ENCODE peak calls at places on chromosome 11, in four cellular contexts. One of them, this sample, is unnamed.

GRCh38 chr11:68934666-68935065 is 31.0 kb downstream of the IGHMBP2 start:
- DNase-seq in GM13976: no peak
- DNase-seq in germinal center: no peak
- DNase-seq in stimulated activated naive CD4-positive, alpha-beta T cell: no peak
- DNase-seq in this sample: no peak

GRCh38 chr11:13384837-13385417 is 78.1 kb downstream of the BTBD10 start:
- DNase-seq in stimulated activated naive CD4-positive, alpha-beta T cell: peak
- DNase-seq in GM13976: peak
- DNase-seq in germinal center: peak
- DNase-seq in this sample: no peak

GRCh38 chr11:125201525-125202121 is 37.1 kb downstream of the PKNOX2 start:
- DNase-seq in germinal center: no peak
- DNase-seq in GM13976: no peak
- DNase-seq in stimulated activated naive CD4-positive, alpha-beta T cell: no peak
- DNase-seq in this sample: no peak

GRCh38 chr11:113613619-113614018 is 92.5 kb downstream of the TMPRSS5 start:
- DNase-seq in stimulated activated naive CD4-positive, alpha-beta T cell: no peak
- DNase-seq in germinal center: no peak
- DNase-seq in GM13976: no peak
- DNase-seq in this sample: no peak

GRCh38 chr11:101269990-101270660 is 140.5 kb upstream of the PGR start:
- DNase-seq in germinal center: no peak
- DNase-seq in stimulated activated naive CD4-positive, alpha-beta T cell: no peak
- DNase-seq in GM13976: no peak
- DNase-seq in this sample: no peak

GRCh38 chr11:1262172-1263006 is 39.5 kb downstream of the MUC5B start:
- DNase-seq in stimulated activated naive CD4-positive, alpha-beta T cell: peak
- DNase-seq in GM13976: peak
- DNase-seq in germinal center: peak
- DNase-seq in this sample: peak

GRCh38 chr11:95135155-95135554 is 45.5 kb downstream of the ENDOD1 start:
- DNase-seq in stimulated activated naive CD4-positive, alpha-beta T cell: no peak
- DNase-seq in germinal center: no peak
- DNase-seq in GM13976: no peak
- DNase-seq in this sample: no peak

GRCh38 chr11:111531687-111532364 is 8.7 kb upstream of the LAYN start:
- DNase-seq in germinal center: no peak
- DNase-seq in GM13976: peak
- DNase-seq in stimulated activated naive CD4-positive, alpha-beta T cell: no peak
- DNase-seq in this sample: no peak

GRCh38 chr11:2915473-2915872 is 13.7 kb downstream of the PHLDA2 start:
- DNase-seq in germinal center: no peak
- DNase-seq in stimulated activated naive CD4-positive, alpha-beta T cell: no peak
- DNase-seq in GM13976: no peak
- DNase-seq in this sample: no peak

GRCh38 chr11:5004429-5005274 is 10.0 kb downstream of the OR51L1 start:
- DNase-seq in germinal center: no peak
- DNase-seq in stimulated activated naive CD4-positive, alpha-beta T cell: no peak
- DNase-seq in GM13976: peak
- DNase-seq in this sample: no peak

GRCh38 chr11:133945087-133945974 is 11.4 kb downstream of the IGSF9B start:
- DNase-seq in GM13976: no peak
- DNase-seq in stimulated activated naive CD4-positive, alpha-beta T cell: peak
- DNase-seq in germinal center: no peak
- DNase-seq in this sample: no peak

GRCh38 chr11:92340839-92341238 is 116.2 kb downstream of the FAT3 start:
- DNase-seq in germinal center: no peak
- DNase-seq in stimulated activated naive CD4-positive, alpha-beta T cell: no peak
- DNase-seq in GM13976: no peak
- DNase-seq in this sample: no peak

GRCh38 chr11:62665630-62666258 is 632 bp downstream of the CSKMT start:
- DNase-seq in GM13976: peak
- DNase-seq in stimulated activated naive CD4-positive, alpha-beta T cell: peak
- DNase-seq in germinal center: peak
- DNase-seq in this sample: no peak

GRCh38 chr11:61023086-61024035 is 51.9 kb downstream of the CD6 start:
- DNase-seq in germinal center: no peak
- DNase-seq in stimulated activated naive CD4-positive, alpha-beta T cell: peak
- DNase-seq in GM13976: no peak
- DNase-seq in this sample: no peak

GRCh38 chr11:61111786-61112517 is 9.7 kb downstream of the CD5 start:
- DNase-seq in stimulated activated naive CD4-positive, alpha-beta T cell: no peak
- DNase-seq in germinal center: no peak
- DNase-seq in GM13976: no peak
- DNase-seq in this sample: no peak

GRCh38 chr11:109819410-109819809 is 273.8 kb upstream of the ZC3H12C start:
- DNase-seq in stimulated activated naive CD4-positive, alpha-beta T cell: no peak
- DNase-seq in GM13976: no peak
- DNase-seq in germinal center: no peak
- DNase-seq in this sample: no peak

GRCh38 chr11:85935751-85936150 is 80.6 kb downstream of the CCDC83 start:
- DNase-seq in GM13976: no peak
- DNase-seq in stimulated activated naive CD4-positive, alpha-beta T cell: no peak
- DNase-seq in germinal center: no peak
- DNase-seq in this sample: no peak

GRCh38 chr11:122393209-122393850 is 262.2 kb upstream of the UBASH3B start:
- DNase-seq in GM13976: no peak
- DNase-seq in stimulated activated naive CD4-positive, alpha-beta T cell: no peak
- DNase-seq in germinal center: no peak
- DNase-seq in this sample: no peak

GRCh38 chr11:128039140-128040021 is 548.0 kb downstream of the ETS1 start:
- DNase-seq in GM13976: no peak
- DNase-seq in stimulated activated naive CD4-positive, alpha-beta T cell: peak
- DNase-seq in germinal center: peak
- DNase-seq in this sample: no peak

GRCh38 chr11:76267563-76267962 is 61.3 kb upstream of the WNT11 start:
- DNase-seq in stimulated activated naive CD4-positive, alpha-beta T cell: no peak
- DNase-seq in germinal center: no peak
- DNase-seq in GM13976: no peak
- DNase-seq in this sample: no peak

GRCh38 chr11:116843661-116844060 is 6.2 kb upstream of the APOA1 start:
- DNase-seq in germinal center: no peak
- DNase-seq in stimulated activated naive CD4-positive, alpha-beta T cell: no peak
- DNase-seq in GM13976: no peak
- DNase-seq in this sample: no peak

GRCh38 chr11:63761870-63762661 is 6.5 kb downstream of the ZFTA start:
- DNase-seq in GM13976: no peak
- DNase-seq in stimulated activated naive CD4-positive, alpha-beta T cell: no peak
- DNase-seq in germinal center: no peak
- DNase-seq in this sample: no peak